ENCODE peak calls at places on chromosomes 3 and 15, in six cellular contexts. One of them, this sample, is unnamed.

GRCh38 chr3:12679468-12679867 is 15.6 kb upstream of the RAF1 start:
- DNase-seq in NCI-H1092 treated with DMSO at 0.1 percent for 48 hours: no peak
- DNase-seq in RPMI8226: no peak
- DNase-seq in CD8-positive, alpha-beta memory T cell: no peak
- DNase-seq in DMS53: no peak
- DNase-seq in Right ventricle myocardium superior: no peak
- DNase-seq in this sample: no peak

GRCh38 chr3:178385280-178385952 is 150.8 kb upstream of the KCNMB2 start:
- DNase-seq in NCI-H1092 treated with DMSO at 0.1 percent for 48 hours: peak; percentile 73
- DNase-seq in RPMI8226: peak; percentile 51
- DNase-seq in CD8-positive, alpha-beta memory T cell: peak; percentile 17
- DNase-seq in DMS53: peak; percentile 51
- DNase-seq in Right ventricle myocardium superior: no peak
- DNase-seq in this sample: no peak

GRCh38 chr3:133506215-133506901 is 67.1 kb upstream of the CDV3 start:
- DNase-seq in NCI-H1092 treated with DMSO at 0.1 percent for 48 hours: no peak
- DNase-seq in RPMI8226: peak; percentile 93
- DNase-seq in CD8-positive, alpha-beta memory T cell: peak; percentile 37
- DNase-seq in DMS53: no peak
- DNase-seq in Right ventricle myocardium superior: no peak
- DNase-seq in this sample: no peak

GRCh38 chr15:63981596-63982320 is 64.5 kb downstream of the DAPK2 start:
- DNase-seq in NCI-H1092 treated with DMSO at 0.1 percent for 48 hours: no peak
- DNase-seq in RPMI8226: no peak
- DNase-seq in CD8-positive, alpha-beta memory T cell: no peak
- DNase-seq in DMS53: no peak
- DNase-seq in Right ventricle myocardium superior: no peak
- DNase-seq in this sample: no peak

GRCh38 chr3:180018588-180018987 is 18.1 kb downstream of the PEX5L start:
- DNase-seq in NCI-H1092 treated with DMSO at 0.1 percent for 48 hours: no peak
- DNase-seq in RPMI8226: no peak
- DNase-seq in CD8-positive, alpha-beta memory T cell: no peak
- DNase-seq in DMS53: no peak
- DNase-seq in Right ventricle myocardium superior: no peak
- DNase-seq in this sample: no peak

GRCh38 chr3:105145516-105145915 is 221.2 kb upstream of the ALCAM start:
- DNase-seq in NCI-H1092 treated with DMSO at 0.1 percent for 48 hours: no peak
- DNase-seq in RPMI8226: no peak
- DNase-seq in CD8-positive, alpha-beta memory T cell: no peak
- DNase-seq in DMS53: no peak
- DNase-seq in Right ventricle myocardium superior: no peak
- DNase-seq in this sample: no peak

GRCh38 chr15:29921130-29921601 is 98.9 kb upstream of the TJP1 start:
- DNase-seq in NCI-H1092 treated with DMSO at 0.1 percent for 48 hours: no peak
- DNase-seq in RPMI8226: no peak
- DNase-seq in CD8-positive, alpha-beta memory T cell: no peak
- DNase-seq in DMS53: no peak
- DNase-seq in Right ventricle myocardium superior: no peak
- DNase-seq in this sample: no peak

GRCh38 chr3:128278761-128279593 is 125.7 kb downstream of the EEFSEC start:
- DNase-seq in NCI-H1092 treated with DMSO at 0.1 percent for 48 hours: peak; percentile 80
- DNase-seq in RPMI8226: no peak
- DNase-seq in CD8-positive, alpha-beta memory T cell: no peak
- DNase-seq in DMS53: no peak
- DNase-seq in Right ventricle myocardium superior: peak; percentile 89
- DNase-seq in this sample: no peak

GRCh38 chr15:85780586-85780985 is 14.1 kb downstream of the KLHL25 start:
- DNase-seq in NCI-H1092 treated with DMSO at 0.1 percent for 48 hours: no peak
- DNase-seq in RPMI8226: no peak
- DNase-seq in CD8-positive, alpha-beta memory T cell: no peak
- DNase-seq in DMS53: no peak
- DNase-seq in Right ventricle myocardium superior: no peak
- DNase-seq in this sample: no peak